ENCODE peak calls at places on chromosomes 13 and 19, in five cellular contexts. G is lower lobe of right lung, L is thyroid gland, T is left lung, Q is foreskin fibroblast. A is an unnamed sample.

GRCh38 chr13:24802074-24802473 is 38.1 kb downstream of the RNF17 start:
- DNase-seq in G (no peak), L (no peak), T (no peak), Q (no peak), A (no peak)

GRCh38 chr19:48635263-48635965 is 1.8 kb downstream of the DBP start:
- DNase-seq in G (peak; percentile 78), L (peak; percentile 76), T (peak; percentile 71), Q (peak; percentile 72), A (no peak)

GRCh38 chr13:75415720-75416119 is 66.2 kb downstream of the TBC1D4 start:
- DNase-seq in G (no peak), L (no peak), T (no peak), Q (peak; percentile 88), A (peak; percentile 82)

GRCh38 chr19:343941-344624 is 513 bp downstream of the MIER2 start:
- DNase-seq in G (no peak), L (peak; percentile 7), T (no peak), Q (peak; percentile 45), A (peak; percentile 34)

GRCh38 chr19:41332000-41332399 is 21.7 kb downstream of the TGFB1 start:
- DNase-seq in G (no peak), L (no peak), T (no peak), Q (no peak), A (no peak)

GRCh38 chr19:5784581-5785147 is at the start of gene PRR22:
- DNase-seq in G (no peak), L (no peak), T (no peak), Q (no peak), A (no peak)

GRCh38 chr19:46890423-46891170 is 29.8 kb downstream of the ARHGAP35 start:
- DNase-seq in G (no peak), L (no peak), T (no peak), Q (peak; percentile 95), A (peak; percentile 65)

GRCh38 chr19:518292-519231 is 11.3 kb downstream of the TPGS1 start:
- DNase-seq in G (no peak), L (peak; percentile 64), T (no peak), Q (peak; percentile 75), A (peak; percentile 91)

GRCh38 chr19:55452381-55453325 is 8.8 kb downstream of the ISOC2 start:
- DNase-seq in G (no peak), L (peak; percentile 66), T (no peak), Q (peak; percentile 80), A (peak; percentile 66)

GRCh38 chr19:29487432-29487831 is 38.4 kb upstream of the VSTM2B start:
- DNase-seq in G (peak; percentile 25), L (no peak), T (no peak), Q (no peak), A (no peak)

GRCh38 chr19:19597809-19598306 is 20.6 kb downstream of the PBX4 start:
- DNase-seq in G (no peak), L (no peak), T (no peak), Q (no peak), A (peak; percentile 29)

GRCh38 chr13:79772811-79773210 is 291.9 kb downstream of the NDFIP2 start:
- DNase-seq in G (no peak), L (no peak), T (no peak), Q (peak; percentile 24), A (no peak)

GRCh38 chr19:38932425-38933179 is 1.9 kb downstream of the MRPS12 start:
- DNase-seq in G (no peak), L (peak; percentile 9), T (no peak), Q (peak; percentile 47), A (peak; percentile 64)
- TF ChIP-seq CTCF in G (peak; percentile 26), L (no peak), T (no peak), Q (peak; percentile 24), A (peak; percentile 36)

GRCh38 chr13:40221131-40221459 is 445.3 kb downstream of the FOXO1 start:
- DNase-seq in G (no peak), L (peak; percentile 85), T (no peak), Q (no peak), A (no peak)
- H3K4me3 ChIP-seq in G (no peak overlapping the region), L (no peak overlapping the region), T (no peak overlapping the region), Q (no peak overlapping the region), A (no peak overlapping the region)

DNA sequence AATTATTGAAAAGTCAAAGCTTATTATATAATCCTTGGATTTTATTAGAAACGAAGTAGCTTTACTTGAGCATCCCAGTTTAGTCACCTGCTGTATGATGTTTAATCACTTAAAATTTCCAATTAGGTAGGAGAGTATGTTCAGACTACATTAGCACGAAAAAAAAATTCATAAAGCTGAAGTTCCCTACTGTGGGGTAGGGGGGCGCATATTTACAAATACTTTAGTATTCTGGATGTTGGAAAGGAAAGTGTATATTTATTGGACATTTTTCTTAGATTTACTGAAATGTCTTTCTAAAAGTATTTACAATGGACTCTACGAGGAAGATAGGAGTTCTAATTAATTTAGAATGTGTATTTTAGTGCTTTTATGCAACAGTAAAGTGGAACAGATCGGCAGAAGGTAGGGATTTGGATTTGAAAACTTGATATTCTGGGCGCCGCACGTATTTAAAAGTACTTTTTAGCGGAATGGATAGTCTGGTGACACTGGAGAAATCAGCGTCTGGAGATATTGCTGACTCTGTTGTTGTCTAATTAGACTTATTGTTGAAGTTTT is 1.9 kb downstream of the CDK8 start:
- DNase-seq in G (no peak), L (no peak), T (no peak), Q (peak; percentile 14), A (peak; percentile 30)
- TF ChIP-seq CTCF in G (no peak), L (no peak), T (no peak), Q (peak; percentile 23), A (peak; percentile 37)

GRCh38 chr13:21034602-21035190 is 26.7 kb downstream of the LATS2 start:
- DNase-seq in G (no peak), L (no peak), T (no peak), Q (no peak), A (peak; percentile 53)

GRCh38 chr13:21031594-21031993 is 29.8 kb downstream of the LATS2 start:
- DNase-seq in G (no peak), L (peak; percentile 69), T (no peak), Q (no peak), A (no peak)

GRCh38 chr13:21032656-21033055 is 28.7 kb downstream of the LATS2 start:
- DNase-seq in G (no peak), L (no peak), T (no peak), Q (no peak), A (no peak)

GRCh38 chr13:21033224-21033855 is 28.0 kb downstream of the LATS2 start:
- DNase-seq in G (no peak), L (peak; percentile 83), T (no peak), Q (peak; percentile 63), A (peak; percentile 73)

GRCh38 chr13:21033866-21034601 is 27.4 kb downstream of the LATS2 start:
- DNase-seq in G (no peak), L (peak; percentile 75), T (no peak), Q (peak; percentile 47), A (peak; percentile 50)
- H3K4me3 ChIP-seq in G (no peak overlapping the region), L (no peak overlapping the region), T (no peak overlapping the region), Q (no peak overlapping the region), A (no peak overlapping the region)

DNA sequence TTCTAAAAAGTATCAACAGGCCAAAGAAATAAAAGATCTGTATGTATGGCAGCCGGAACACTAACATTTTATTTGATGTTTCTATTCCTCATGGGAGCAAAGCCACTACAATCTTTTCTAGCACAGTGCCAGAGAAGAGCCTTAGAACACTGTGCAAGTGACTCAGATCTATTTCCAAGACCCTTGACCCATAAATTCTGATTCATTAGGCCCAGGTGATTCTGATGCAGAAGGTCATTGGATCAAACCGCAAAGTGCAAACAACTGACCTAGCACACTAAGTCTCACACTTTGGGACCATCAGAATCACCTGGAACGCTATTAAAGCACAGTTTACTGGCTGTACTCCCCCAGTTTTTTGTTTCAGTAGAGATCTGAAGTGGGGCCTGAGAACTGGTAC is 87.6 kb downstream of the MYCBP2 start:
- DNase-seq in G (no peak), L (no peak), T (no peak), Q (peak; percentile 24), A (no peak)
- TF ChIP-seq CTCF in G (no peak), L (no peak), T (no peak), Q (no peak), A (no peak)